ENCODE peak calls at places on chromosomes 11 and 22, in nine cellular contexts. One of them, this sample, is unnamed.

GRCh38 chr11:101428918-101429317 is 154.9 kb downstream of the TRPC6 start:
- DNase-seq in naive thymus-derived CD4-positive, alpha-beta T cell: no peak
- DNase-seq in RWPE1: no peak
- DNase-seq in fibroblast of lung: peak
- DNase-seq in right cardiac atrium: no peak
- DNase-seq in CD8-positive, alpha-beta T cell: no peak
- DNase-seq in kidney: no peak
- DNase-seq in CD8-positive, alpha-beta memory T cell: no peak
- DNase-seq in pancreas: no peak
- DNase-seq in this sample: peak

GRCh38 chr22:45270095-45271020 is 14.4 kb upstream of the UPK3A start:
- DNase-seq in naive thymus-derived CD4-positive, alpha-beta T cell: no peak
- DNase-seq in RWPE1: no peak
- DNase-seq in fibroblast of lung: no peak
- DNase-seq in right cardiac atrium: no peak
- DNase-seq in CD8-positive, alpha-beta T cell: no peak
- DNase-seq in kidney: no peak
- DNase-seq in CD8-positive, alpha-beta memory T cell: no peak
- DNase-seq in pancreas: no peak
- DNase-seq in this sample: no peak

GRCh38 chr11:89203814-89204213 is 26.1 kb downstream of the TYR start:
- DNase-seq in naive thymus-derived CD4-positive, alpha-beta T cell: no peak
- DNase-seq in RWPE1: no peak
- DNase-seq in fibroblast of lung: no peak
- DNase-seq in right cardiac atrium: no peak
- DNase-seq in CD8-positive, alpha-beta T cell: no peak
- DNase-seq in kidney: no peak
- DNase-seq in CD8-positive, alpha-beta memory T cell: no peak
- DNase-seq in pancreas: no peak
- DNase-seq in this sample: no peak

GRCh38 chr11:80443177-80443576 is 1002.3 kb upstream of the TENM4 start:
- DNase-seq in naive thymus-derived CD4-positive, alpha-beta T cell: no peak
- DNase-seq in RWPE1: no peak
- DNase-seq in fibroblast of lung: no peak
- DNase-seq in right cardiac atrium: no peak
- DNase-seq in CD8-positive, alpha-beta T cell: no peak
- DNase-seq in kidney: no peak
- DNase-seq in CD8-positive, alpha-beta memory T cell: no peak
- DNase-seq in pancreas: no peak
- DNase-seq in this sample: no peak

GRCh38 chr11:88575876-88576275 is 238.3 kb upstream of the CTSC start:
- DNase-seq in naive thymus-derived CD4-positive, alpha-beta T cell: no peak
- DNase-seq in RWPE1: no peak
- DNase-seq in fibroblast of lung: no peak
- DNase-seq in right cardiac atrium: no peak
- DNase-seq in CD8-positive, alpha-beta T cell: no peak
- DNase-seq in kidney: no peak
- DNase-seq in CD8-positive, alpha-beta memory T cell: no peak
- DNase-seq in pancreas: no peak
- DNase-seq in this sample: no peak

GRCh38 chr22:43346521-43346929 is 3.4 kb upstream of the SCUBE1 start:
- DNase-seq in naive thymus-derived CD4-positive, alpha-beta T cell: peak
- DNase-seq in RWPE1: peak
- DNase-seq in fibroblast of lung: peak
- DNase-seq in right cardiac atrium: peak
- DNase-seq in CD8-positive, alpha-beta T cell: peak
- DNase-seq in kidney: peak
- DNase-seq in CD8-positive, alpha-beta memory T cell: peak
- DNase-seq in pancreas: peak
- DNase-seq in this sample: peak

GRCh38 chr11:14541180-14541579 is 21.0 kb upstream of the PSMA1 start:
- DNase-seq in naive thymus-derived CD4-positive, alpha-beta T cell: no peak
- DNase-seq in RWPE1: no peak
- DNase-seq in fibroblast of lung: peak
- DNase-seq in right cardiac atrium: peak
- DNase-seq in CD8-positive, alpha-beta T cell: no peak
- DNase-seq in kidney: no peak
- DNase-seq in CD8-positive, alpha-beta memory T cell: no peak
- DNase-seq in pancreas: no peak
- DNase-seq in this sample: no peak

GRCh38 chr11:94658386-94658785 is 91.2 kb downstream of the PIWIL4 start:
- DNase-seq in naive thymus-derived CD4-positive, alpha-beta T cell: no peak
- DNase-seq in RWPE1: no peak
- DNase-seq in fibroblast of lung: no peak
- DNase-seq in right cardiac atrium: no peak
- DNase-seq in CD8-positive, alpha-beta T cell: no peak
- DNase-seq in kidney: no peak
- DNase-seq in CD8-positive, alpha-beta memory T cell: no peak
- DNase-seq in pancreas: no peak
- DNase-seq in this sample: no peak

GRCh38 chr11:65593518-65594414 is 1.8 kb downstream of the KCNK7 start:
- DNase-seq in naive thymus-derived CD4-positive, alpha-beta T cell: no peak
- DNase-seq in RWPE1: no peak
- DNase-seq in fibroblast of lung: peak
- DNase-seq in right cardiac atrium: peak
- DNase-seq in CD8-positive, alpha-beta T cell: peak
- DNase-seq in kidney: no peak
- DNase-seq in CD8-positive, alpha-beta memory T cell: no peak
- DNase-seq in pancreas: no peak
- DNase-seq in this sample: peak

GRCh38 chr11:1572200-1573076 is at the start of gene DUSP8:
- DNase-seq in naive thymus-derived CD4-positive, alpha-beta T cell: peak
- DNase-seq in RWPE1: peak
- DNase-seq in fibroblast of lung: peak
- DNase-seq in right cardiac atrium: peak
- DNase-seq in CD8-positive, alpha-beta T cell: peak
- DNase-seq in kidney: peak
- DNase-seq in CD8-positive, alpha-beta memory T cell: peak
- DNase-seq in pancreas: peak
- DNase-seq in this sample: peak

GRCh38 chr11:68867067-68867466 is 25.4 kb upstream of the CPT1A start:
- DNase-seq in naive thymus-derived CD4-positive, alpha-beta T cell: no peak
- DNase-seq in RWPE1: no peak
- DNase-seq in fibroblast of lung: no peak
- DNase-seq in right cardiac atrium: no peak
- DNase-seq in CD8-positive, alpha-beta T cell: no peak
- DNase-seq in kidney: no peak
- DNase-seq in CD8-positive, alpha-beta memory T cell: no peak
- DNase-seq in pancreas: no peak
- DNase-seq in this sample: no peak

GRCh38 chr11:119148855-119149370 is at the start of gene ABCG4:
- DNase-seq in naive thymus-derived CD4-positive, alpha-beta T cell: peak
- DNase-seq in RWPE1: peak
- DNase-seq in fibroblast of lung: no peak
- DNase-seq in right cardiac atrium: no peak
- DNase-seq in CD8-positive, alpha-beta T cell: peak
- DNase-seq in kidney: peak
- DNase-seq in CD8-positive, alpha-beta memory T cell: peak
- DNase-seq in pancreas: peak
- DNase-seq in this sample: peak

GRCh38 chr22:46915978-46916730 is 153.7 kb downstream of the TBC1D22A start:
- DNase-seq in naive thymus-derived CD4-positive, alpha-beta T cell: no peak
- DNase-seq in RWPE1: no peak
- DNase-seq in fibroblast of lung: no peak
- DNase-seq in right cardiac atrium: no peak
- DNase-seq in CD8-positive, alpha-beta T cell: no peak
- DNase-seq in kidney: no peak
- DNase-seq in CD8-positive, alpha-beta memory T cell: no peak
- DNase-seq in pancreas: no peak
- DNase-seq in this sample: no peak

GRCh38 chr11:5246772-5247478 is 2.7 kb downstream of the HBG1 start:
- DNase-seq in naive thymus-derived CD4-positive, alpha-beta T cell: no peak
- DNase-seq in RWPE1: no peak
- DNase-seq in fibroblast of lung: no peak
- DNase-seq in right cardiac atrium: no peak
- DNase-seq in CD8-positive, alpha-beta T cell: no peak
- DNase-seq in kidney: no peak
- DNase-seq in CD8-positive, alpha-beta memory T cell: no peak
- DNase-seq in pancreas: no peak
- DNase-seq in this sample: no peak

GRCh38 chr22:44683237-44683636 is 18.8 kb upstream of the PRR5 start:
- DNase-seq in naive thymus-derived CD4-positive, alpha-beta T cell: peak
- DNase-seq in RWPE1: no peak
- DNase-seq in fibroblast of lung: no peak
- DNase-seq in right cardiac atrium: no peak
- DNase-seq in CD8-positive, alpha-beta T cell: no peak
- DNase-seq in kidney: no peak
- DNase-seq in CD8-positive, alpha-beta memory T cell: no peak
- DNase-seq in pancreas: no peak
- DNase-seq in this sample: no peak

GRCh38 chr11:45803981-45804805 is 756 bp upstream of the SLC35C1 start:
- DNase-seq in naive thymus-derived CD4-positive, alpha-beta T cell: peak
- DNase-seq in RWPE1: peak
- DNase-seq in fibroblast of lung: peak
- DNase-seq in right cardiac atrium: peak
- DNase-seq in CD8-positive, alpha-beta T cell: peak
- DNase-seq in kidney: peak
- DNase-seq in CD8-positive, alpha-beta memory T cell: peak
- DNase-seq in pancreas: peak
- DNase-seq in this sample: peak

GRCh38 chr22:31891366-31892079 is 52.8 kb upstream of the YWHAH start:
- DNase-seq in naive thymus-derived CD4-positive, alpha-beta T cell: no peak
- DNase-seq in RWPE1: no peak
- DNase-seq in fibroblast of lung: peak
- DNase-seq in right cardiac atrium: no peak
- DNase-seq in CD8-positive, alpha-beta T cell: no peak
- DNase-seq in kidney: no peak
- DNase-seq in CD8-positive, alpha-beta memory T cell: no peak
- DNase-seq in pancreas: no peak
- DNase-seq in this sample: peak

GRCh38 chr22:40818192-40818746 is 877 bp downstream of the SLC25A17 start:
- DNase-seq in naive thymus-derived CD4-positive, alpha-beta T cell: no peak
- DNase-seq in RWPE1: no peak
- DNase-seq in fibroblast of lung: no peak
- DNase-seq in right cardiac atrium: peak
- DNase-seq in CD8-positive, alpha-beta T cell: peak
- DNase-seq in kidney: no peak
- DNase-seq in CD8-positive, alpha-beta memory T cell: no peak
- DNase-seq in pancreas: no peak
- DNase-seq in this sample: no peak

GRCh38 chr11:72578991-72579815 is 95.0 kb downstream of the PDE2A start:
- DNase-seq in naive thymus-derived CD4-positive, alpha-beta T cell: no peak
- DNase-seq in RWPE1: no peak
- DNase-seq in fibroblast of lung: no peak
- DNase-seq in right cardiac atrium: no peak
- DNase-seq in CD8-positive, alpha-beta T cell: no peak
- DNase-seq in kidney: no peak
- DNase-seq in CD8-positive, alpha-beta memory T cell: no peak
- DNase-seq in pancreas: no peak
- DNase-seq in this sample: no peak

GRCh38 chr22:24271406-24271760 is 752 bp downstream of the SPECC1L start:
- DNase-seq in naive thymus-derived CD4-positive, alpha-beta T cell: no peak
- DNase-seq in RWPE1: no peak
- DNase-seq in fibroblast of lung: peak
- DNase-seq in right cardiac atrium: peak
- DNase-seq in CD8-positive, alpha-beta T cell: no peak
- DNase-seq in kidney: no peak
- DNase-seq in CD8-positive, alpha-beta memory T cell: no peak
- DNase-seq in pancreas: no peak
- DNase-seq in this sample: no peak
- H3K27ac ChIP-seq in naive thymus-derived CD4-positive, alpha-beta T cell: peak
- H3K27ac ChIP-seq in RWPE1: peak
- H3K27ac ChIP-seq in fibroblast of lung: peak
- H3K27ac ChIP-seq in right cardiac atrium: peak
- H3K27ac ChIP-seq in CD8-positive, alpha-beta T cell: peak
- H3K27ac ChIP-seq in kidney: peak
- H3K27ac ChIP-seq in CD8-positive, alpha-beta memory T cell: peak
- H3K27ac ChIP-seq in pancreas: peak
- H3K27ac ChIP-seq in this sample: peak

GRCh38 chr11:16876840-16877239 is 137.4 kb downstream of the PLEKHA7 start:
- DNase-seq in naive thymus-derived CD4-positive, alpha-beta T cell: no peak
- DNase-seq in RWPE1: no peak
- DNase-seq in fibroblast of lung: no peak
- DNase-seq in right cardiac atrium: no peak
- DNase-seq in CD8-positive, alpha-beta T cell: no peak
- DNase-seq in kidney: no peak
- DNase-seq in CD8-positive, alpha-beta memory T cell: no peak
- DNase-seq in pancreas: no peak
- DNase-seq in this sample: no peak
- H3K27ac ChIP-seq in naive thymus-derived CD4-positive, alpha-beta T cell: no peak
- H3K27ac ChIP-seq in RWPE1: no peak
- H3K27ac ChIP-seq in fibroblast of lung: no peak
- H3K27ac ChIP-seq in right cardiac atrium: peak
- H3K27ac ChIP-seq in CD8-positive, alpha-beta T cell: no peak
- H3K27ac ChIP-seq in kidney: no peak
- H3K27ac ChIP-seq in CD8-positive, alpha-beta memory T cell: no peak
- H3K27ac ChIP-seq in pancreas: no peak
- H3K27ac ChIP-seq in this sample: peak

GRCh38 chr22:37561209-37562048 is 1.1 kb downstream of the CDC42EP1 start:
- DNase-seq in naive thymus-derived CD4-positive, alpha-beta T cell: peak
- DNase-seq in RWPE1: peak
- DNase-seq in fibroblast of lung: peak
- DNase-seq in right cardiac atrium: peak
- DNase-seq in CD8-positive, alpha-beta T cell: peak
- DNase-seq in kidney: peak
- DNase-seq in CD8-positive, alpha-beta memory T cell: peak
- DNase-seq in pancreas: peak
- DNase-seq in this sample: peak
- H3K27ac ChIP-seq in naive thymus-derived CD4-positive, alpha-beta T cell: no peak
- H3K27ac ChIP-seq in RWPE1: peak
- H3K27ac ChIP-seq in fibroblast of lung: peak
- H3K27ac ChIP-seq in right cardiac atrium: peak
- H3K27ac ChIP-seq in CD8-positive, alpha-beta T cell: no peak
- H3K27ac ChIP-seq in kidney: peak
- H3K27ac ChIP-seq in CD8-positive, alpha-beta memory T cell: peak
- H3K27ac ChIP-seq in pancreas: peak
- H3K27ac ChIP-seq in this sample: no peak

GRCh38 chr11:96265236-96265737 is 77.7 kb downstream of the MAML2 start:
- DNase-seq in naive thymus-derived CD4-positive, alpha-beta T cell: no peak
- DNase-seq in RWPE1: no peak
- DNase-seq in fibroblast of lung: no peak
- DNase-seq in right cardiac atrium: peak
- DNase-seq in CD8-positive, alpha-beta T cell: no peak
- DNase-seq in kidney: no peak
- DNase-seq in CD8-positive, alpha-beta memory T cell: no peak
- DNase-seq in pancreas: no peak
- DNase-seq in this sample: no peak

GRCh38 chr11:96267001-96267489 is 76.0 kb downstream of the MAML2 start:
- DNase-seq in naive thymus-derived CD4-positive, alpha-beta T cell: no peak
- DNase-seq in RWPE1: no peak
- DNase-seq in fibroblast of lung: no peak
- DNase-seq in right cardiac atrium: no peak
- DNase-seq in CD8-positive, alpha-beta T cell: no peak
- DNase-seq in kidney: no peak
- DNase-seq in CD8-positive, alpha-beta memory T cell: no peak
- DNase-seq in pancreas: no peak
- DNase-seq in this sample: no peak

GRCh38 chr11:96265972-96266371 is 77.0 kb downstream of the MAML2 start:
- DNase-seq in naive thymus-derived CD4-positive, alpha-beta T cell: no peak
- DNase-seq in RWPE1: no peak
- DNase-seq in fibroblast of lung: no peak
- DNase-seq in right cardiac atrium: no peak
- DNase-seq in CD8-positive, alpha-beta T cell: no peak
- DNase-seq in kidney: no peak
- DNase-seq in CD8-positive, alpha-beta memory T cell: no peak
- DNase-seq in pancreas: no peak
- DNase-seq in this sample: no peak

GRCh38 chr11:96263361-96263763 is 79.6 kb downstream of the MAML2 start:
- DNase-seq in naive thymus-derived CD4-positive, alpha-beta T cell: no peak
- DNase-seq in RWPE1: peak
- DNase-seq in fibroblast of lung: peak
- DNase-seq in right cardiac atrium: no peak
- DNase-seq in CD8-positive, alpha-beta T cell: no peak
- DNase-seq in kidney: no peak
- DNase-seq in CD8-positive, alpha-beta memory T cell: no peak
- DNase-seq in pancreas: no peak
- DNase-seq in this sample: no peak

GRCh38 chr11:96264364-96264763 is 78.6 kb downstream of the MAML2 start:
- DNase-seq in naive thymus-derived CD4-positive, alpha-beta T cell: no peak
- DNase-seq in RWPE1: no peak
- DNase-seq in fibroblast of lung: peak
- DNase-seq in right cardiac atrium: no peak
- DNase-seq in CD8-positive, alpha-beta T cell: no peak
- DNase-seq in kidney: no peak
- DNase-seq in CD8-positive, alpha-beta memory T cell: no peak
- DNase-seq in pancreas: no peak
- DNase-seq in this sample: no peak
- H3K27ac ChIP-seq in naive thymus-derived CD4-positive, alpha-beta T cell: peak
- H3K27ac ChIP-seq in RWPE1: no peak
- H3K27ac ChIP-seq in fibroblast of lung: peak
- H3K27ac ChIP-seq in right cardiac atrium: no peak
- H3K27ac ChIP-seq in CD8-positive, alpha-beta T cell: no peak
- H3K27ac ChIP-seq in kidney: peak
- H3K27ac ChIP-seq in CD8-positive, alpha-beta memory T cell: no peak
- H3K27ac ChIP-seq in pancreas: no peak
- H3K27ac ChIP-seq in this sample: no peak